ENCODE peak calls at places on chromosomes 7 and 10, in seven cellular contexts. P is spleen, T is HCT116, Z is vagina, R is K562, J is sigmoid colon, Y is breast epithelium. O is an unnamed sample.

GRCh38 chr10:48459270-48460147 is 145.4 kb downstream of the ARHGAP22 start:
- DNase-seq in P (peak; percentile 71), T (no peak), Z (peak; percentile 91), R (no peak), J (peak; percentile 60), Y (peak; percentile 12), O (no peak)

GRCh38 chr7:24851791-24852190 is 94.5 kb upstream of the GSDME start:
- DNase-seq in P (no peak), T (no peak), Z (no peak), R (peak; percentile 26), J (no peak), Y (no peak), O (no peak)

GRCh38 chr10:8921583-8921982 is 867.1 kb downstream of the GATA3 start:
- DNase-seq in P (no peak), T (no peak), Z (no peak), R (no peak), J (no peak), Y (no peak), O (no peak)

GRCh38 chr7:152759655-152760383 is at the start of gene ACTR3B:
- DNase-seq in P (peak; percentile 95), T (peak; percentile 66), Z (no peak), R (peak; percentile 96), J (peak; percentile 96), Y (peak; percentile 87), O (peak; percentile 82)

GRCh38 chr7:157966490-157966889 is 621.1 kb downstream of the PTPRN2 start:
- DNase-seq in P (no peak), T (no peak), Z (no peak), R (no peak), J (no peak), Y (no peak), O (no peak)

GRCh38 chr7:22589641-22590141 is 89.7 kb upstream of the STEAP1B start:
- DNase-seq in P (no peak), T (no peak), Z (no peak), R (no peak), J (peak; percentile 67), Y (peak; percentile 22), O (no peak)

GRCh38 chr10:71036586-71036985 is 148.2 kb upstream of the PCBD1 start:
- DNase-seq in P (peak; percentile 37), T (no peak), Z (no peak), R (no peak), J (peak; percentile 4), Y (no peak), O (no peak)

GRCh38 chr10:130395248-130395936 is 259.2 kb downstream of the GLRX3 start:
- DNase-seq in P (peak; percentile 22), T (no peak), Z (peak; percentile 81), R (no peak), J (no peak), Y (no peak), O (no peak)

GRCh38 chr7:4815609-4816418 is 40.4 kb downstream of the AP5Z1 start:
- DNase-seq in P (peak; percentile 56), T (no peak), Z (no peak), R (no peak), J (no peak), Y (no peak), O (no peak)

GRCh38 chr10:13614530-13615332 is 28.0 kb downstream of the PRPF18 start:
- DNase-seq in P (no peak), T (no peak), Z (no peak), R (no peak), J (no peak), Y (no peak), O (peak; percentile 40)

GRCh38 chr10:88991161-88991899 is 732 bp downstream of the FAS start:
- DNase-seq in P (peak; percentile 92), T (peak; percentile 35), Z (no peak), R (peak; percentile 47), J (peak; percentile 90), Y (peak; percentile 72), O (peak; percentile 65)
- TF ChIP-seq POLR2A in P (no peak), T (no peak), Z (no peak), R (no peak), J (peak; percentile 47), Y (peak; percentile 35), O (peak; percentile 37)

DNA sequence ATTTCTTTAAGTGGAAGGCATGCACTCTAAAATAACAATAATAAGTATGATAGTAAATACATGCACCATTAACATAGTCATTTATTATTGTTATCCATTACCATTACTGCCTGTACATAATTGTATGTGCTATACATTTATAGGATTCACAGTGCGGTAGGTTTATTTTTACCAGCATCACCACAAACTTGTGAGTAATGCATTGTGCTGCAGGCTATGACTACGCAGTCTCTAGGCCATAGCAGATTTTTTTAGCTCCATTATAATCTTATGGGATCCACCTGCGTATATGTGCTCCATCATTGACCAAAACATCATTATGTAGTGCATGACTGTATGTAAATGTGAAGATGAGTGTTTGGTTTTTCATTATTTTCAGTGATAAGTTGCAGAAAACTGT is 160.0 kb downstream of the LRRC4 start:
- DNase-seq in P (no peak), T (no peak), Z (no peak), R (no peak), J (no peak), Y (no peak), O (no peak)
- H3K4me3 ChIP-seq in P (no peak overlapping the region), T (no peak overlapping the region), Z (no peak overlapping the region), R (no peak overlapping the region), J (no peak overlapping the region), Y (no peak overlapping the region), O (no peak overlapping the region)

GRCh38 chr10:114647545-114648138 is 10.4 kb downstream of the ABLIM1 start:
- DNase-seq in P (no peak), T (no peak), Z (no peak), R (no peak), J (no peak), Y (no peak), O (no peak)

GRCh38 chr10:114650266-114650665 is 7.8 kb downstream of the ABLIM1 start:
- DNase-seq in P (no peak), T (no peak), Z (no peak), R (no peak), J (no peak), Y (no peak), O (no peak)

GRCh38 chr10:114648368-114648767 is 9.7 kb downstream of the ABLIM1 start:
- DNase-seq in P (no peak), T (no peak), Z (no peak), R (no peak), J (no peak), Y (no peak), O (peak; percentile 27)

GRCh38 chr10:114650831-114651230 is 7.2 kb downstream of the ABLIM1 start:
- DNase-seq in P (no peak), T (no peak), Z (no peak), R (no peak), J (no peak), Y (no peak), O (no peak)

DNA sequence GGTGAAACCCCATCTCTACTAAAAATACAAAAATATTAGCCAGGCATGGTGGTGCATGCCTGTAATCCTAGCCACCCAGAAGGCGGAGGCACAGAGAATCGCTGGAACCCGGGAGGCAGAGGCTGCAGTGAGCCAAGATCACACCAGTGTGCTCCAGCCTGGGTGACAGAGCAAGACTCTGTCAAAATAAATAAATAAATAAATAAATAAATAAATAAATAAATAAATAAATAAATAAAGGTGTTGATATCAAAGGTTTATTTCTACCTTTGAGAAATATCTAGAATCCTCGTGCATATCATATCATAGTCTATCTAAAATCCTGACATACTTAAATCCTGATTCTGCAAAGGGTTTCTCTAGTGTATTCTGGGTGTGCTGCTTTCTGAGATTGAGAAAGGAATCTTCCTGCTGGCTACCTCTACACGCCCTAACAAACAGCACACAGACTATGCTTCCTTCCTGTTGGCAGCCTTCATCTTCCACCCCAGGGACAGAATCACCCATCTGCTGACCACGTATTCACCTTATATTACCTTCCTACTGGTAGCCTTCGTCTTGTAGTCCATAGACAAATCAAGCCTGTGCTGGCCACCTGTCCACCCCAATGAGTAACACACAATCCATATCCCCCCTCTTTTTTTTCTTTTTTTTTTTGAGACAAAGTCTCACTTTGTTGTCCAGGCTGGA is 8.7 kb downstream of the ABLIM1 start:
- DNase-seq in P (no peak), T (no peak), Z (no peak), R (no peak), J (no peak), Y (no peak), O (no peak)
- TF ChIP-seq POLR2AphosphoS5 in P (no peak), T (no peak), Z (no peak), R (no peak), J (no peak), Y (no peak), O (no peak)

GRCh38 chr7:47576909-47577255 is 5.0 kb downstream of the TNS3 start:
- DNase-seq in P (no peak), T (no peak), Z (no peak), R (no peak), J (no peak), Y (no peak), O (no peak)

GRCh38 chr7:47579458-47579857 is 2.5 kb downstream of the TNS3 start:
- DNase-seq in P (no peak), T (no peak), Z (no peak), R (no peak), J (no peak), Y (no peak), O (no peak)

GRCh38 chr7:47577351-47577919 is 4.5 kb downstream of the TNS3 start:
- DNase-seq in P (peak; percentile 84), T (no peak), Z (no peak), R (no peak), J (no peak), Y (no peak), O (no peak)

GRCh38 chr7:47580175-47580701 is 1.7 kb downstream of the TNS3 start:
- DNase-seq in P (no peak), T (no peak), Z (no peak), R (no peak), J (no peak), Y (no peak), O (no peak)

GRCh38 chr7:47578581-47579270 is 3.2 kb downstream of the TNS3 start:
- DNase-seq in P (no peak), T (no peak), Z (no peak), R (no peak), J (no peak), Y (no peak), O (peak; percentile 65)
- TF ChIP-seq POLR2A in P (no peak), T (no peak), Z (no peak), R (no peak), J (no peak), Y (no peak), O (peak; percentile 16)

GRCh38 chr10:15259136-15259535 is 90.6 kb upstream of the NMT2 start:
- DNase-seq in P (no peak), T (no peak), Z (no peak), R (no peak), J (no peak), Y (no peak), O (no peak)

GRCh38 chr10:15255961-15256360 is 87.5 kb upstream of the NMT2 start:
- DNase-seq in P (no peak), T (no peak), Z (no peak), R (no peak), J (no peak), Y (no peak), O (no peak)

GRCh38 chr10:15254808-15255655 is 86.5 kb upstream of the NMT2 start:
- DNase-seq in P (peak; percentile 54), T (no peak), Z (no peak), R (peak; percentile 61), J (no peak), Y (no peak), O (no peak)

GRCh38 chr10:15262036-15262713 is 93.7 kb upstream of the NMT2 start:
- DNase-seq in P (no peak), T (no peak), Z (no peak), R (peak; percentile 20), J (peak; percentile 60), Y (no peak), O (peak; percentile 42)

GRCh38 chr10:15258255-15258654 is 89.8 kb upstream of the NMT2 start:
- DNase-seq in P (no peak), T (no peak), Z (no peak), R (no peak), J (no peak), Y (no peak), O (no peak)
- H3K4me3 ChIP-seq in P (no peak overlapping the region), T (no peak overlapping the region), Z (no peak overlapping the region), R (no peak overlapping the region), J (no peak overlapping the region), Y (no peak overlapping the region), O (no peak overlapping the region)

O was measured in prostate gland.